ENCODE peak calls at places on chromosomes 6 and 20, in five cellular contexts. R is H4, S is cardiac fibroblast, F is NCI-H345, Y is neuronal stem cell. L is an unnamed sample.

GRCh38 chr6:52568320-52568719 is 8.5 kb downstream of the TRAM2 start:
- DNase-seq in R (no peak), S (no peak), F (no peak), Y (no peak), L (no peak)

GRCh38 chr20:25336561-25337422 is 53.8 kb downstream of the ABHD12 start:
- DNase-seq in R (no peak), S (peak), F (no peak), Y (no peak), L (peak)

GRCh38 chr6:132511836-132512230 is 1.1 kb downstream of the STX7 start:
- DNase-seq in R (no peak), S (no peak), F (no peak), Y (no peak), L (peak)

GRCh38 chr6:141851063-141851462 is 281.7 kb upstream of the GJE1 start:
- DNase-seq in R (no peak), S (peak), F (no peak), Y (no peak), L (no peak)

GRCh38 chr6:108438918-108439317 is 121.8 kb upstream of the FOXO3 start:
- DNase-seq in R (no peak), S (no peak), F (no peak), Y (no peak), L (no peak)

GRCh38 chr20:18524646-18525045 is 16.9 kb downstream of the SEC23B start:
- DNase-seq in R (no peak), S (peak), F (no peak), Y (no peak), L (peak)

GRCh38 chr6:25447570-25447929 is 168.4 kb downstream of the CARMIL1 start:
- DNase-seq in R (no peak), S (no peak), F (no peak), Y (no peak), L (no peak)

GRCh38 chr20:59253779-59254319 is 46.6 kb upstream of the EDN3 start:
- DNase-seq in R (peak), S (no peak), F (no peak), Y (no peak), L (no peak)

GRCh38 chr6:70371454-70372105 is 41.7 kb upstream of the FAM135A start:
- DNase-seq in R (peak), S (peak), F (peak), Y (no peak), L (peak)

GRCh38 chr6:138235693-138236092 is 17.4 kb upstream of the PBOV1 start:
- DNase-seq in R (no peak), S (no peak), F (no peak), Y (no peak), L (no peak)

L was measured in renal cortical epithelial cell.